ENCODE peak calls at places on chromosome 4, in five cellular contexts. O is fibroblast of mammary gland, D is coronary artery, W is fibroblast of the aortic adventitia, N is right lobe of liver. B is an unnamed sample.

GRCh38 chr4:41360214-41360910 is 103.6 kb downstream of the UCHL1 start:
- DNase-seq in O (peak), D (peak), W (peak), N (peak), B (peak)

GRCh38 chr4:130478406-130478805 is 1382.5 kb downstream of the C4orf33 start:
- DNase-seq in O (peak), D (no peak), W (peak), N (no peak), B (peak)

GRCh38 chr4:71195932-71196331 is 142.9 kb upstream of the SLC4A4 start:
- DNase-seq in O (peak), D (no peak), W (peak), N (no peak), B (peak)

GRCh38 chr4:142331646-142332045 is 514.5 kb downstream of the INPP4B start:
- DNase-seq in O (peak), D (no peak), W (peak), N (no peak), B (no peak)

GRCh38 chr4:78661923-78662521 is 110.5 kb downstream of the ANXA3 start:
- DNase-seq in O (peak), D (no peak), W (peak), N (no peak), B (peak)

GRCh38 chr4:155805016-155805415 is 46.2 kb downstream of the GUCY1B1 start:
- DNase-seq in O (peak), D (no peak), W (peak), N (no peak), B (peak)

GRCh38 chr4:56372774-56373173 is 14.5 kb downstream of the AASDH start:
- DNase-seq in O (peak), D (no peak), W (no peak), N (no peak), B (no peak)

GRCh38 chr4:34720563-34720962 is 1523.8 kb downstream of the ARAP2 start:
- DNase-seq in O (peak), D (no peak), W (peak), N (no peak), B (peak)

GRCh38 chr4:87243426-87244053 is 23.1 kb upstream of the KLHL8 start:
- DNase-seq in O (peak), D (no peak), W (no peak), N (no peak), B (no peak)

GRCh38 chr4:128635141-128635911 is 174.2 kb upstream of the JADE1 start:
- DNase-seq in O (peak), D (peak), W (peak), N (peak), B (peak)

GRCh38 chr4:75715105-75715799 is 9.1 kb upstream of the USO1 start:
- DNase-seq in O (peak), D (no peak), W (peak), N (no peak), B (peak)

GRCh38 chr4:76251448-76252270 is at the start of gene FAM47E:
- DNase-seq in O (peak), D (peak), W (no peak), N (peak), B (peak)

GRCh38 chr4:175405961-175406360 is 406.1 kb downstream of the GPM6A start:
- DNase-seq in O (no peak), D (no peak), W (no peak), N (no peak), B (no peak)

GRCh38 chr4:143397335-143397734 is 60.7 kb downstream of the GAB1 start:
- DNase-seq in O (peak), D (no peak), W (peak), N (no peak), B (no peak)

GRCh38 chr4:76753814-76754213 is 144.1 kb downstream of the SOWAHB start:
- DNase-seq in O (peak), D (no peak), W (peak), N (no peak), B (peak)

GRCh38 chr4:182010876-182011275 is 232.3 kb upstream of the TENM3 start:
- DNase-seq in O (peak), D (no peak), W (peak), N (no peak), B (peak)

GRCh38 chr4:56607926-56608325 is 73.2 kb downstream of the HOPX start:
- DNase-seq in O (no peak), D (no peak), W (no peak), N (no peak), B (no peak)

GRCh38 chr4:125750399-125750798 is 435.6 kb downstream of the FAT4 start:
- DNase-seq in O (peak), D (no peak), W (no peak), N (no peak), B (no peak)

GRCh38 chr4:87947381-87948160 is 27.9 kb upstream of the SPP1 start:
- DNase-seq in O (no peak), D (no peak), W (no peak), N (no peak), B (no peak)

GRCh38 chr4:15118281-15118680 is 116.0 kb downstream of the CPEB2 start:
- DNase-seq in O (no peak), D (no peak), W (no peak), N (no peak), B (no peak)

GRCh38 chr4:137601924-137602323 is 69.6 kb upstream of the PCDH18 start:
- DNase-seq in O (no peak), D (no peak), W (no peak), N (no peak), B (no peak)

GRCh38 chr4:139278956-139279722 is 886 bp downstream of the MGARP start:
- DNase-seq in O (peak), D (no peak), W (no peak), N (no peak), B (no peak)

GRCh38 chr4:126344472-126344871 is 1029.7 kb downstream of the FAT4 start:
- DNase-seq in O (no peak), D (no peak), W (no peak), N (no peak), B (no peak)

GRCh38 chr4:94561249-94562024 is 109.7 kb downstream of the PDLIM5 start:
- DNase-seq in O (peak), D (no peak), W (peak), N (no peak), B (peak)

GRCh38 chr4:188107931-188108843 is 1.2 kb downstream of the TRIML2 start:
- DNase-seq in O (peak), D (no peak), W (no peak), N (no peak), B (no peak)

GRCh38 chr4:110516106-110516922 is 40.4 kb downstream of the ENPEP start:
- DNase-seq in O (peak), D (no peak), W (peak), N (peak), B (peak)

GRCh38 chr4:12965334-12965733 is 518.8 kb downstream of the RAB28 start:
- DNase-seq in O (no peak), D (no peak), W (no peak), N (no peak), B (no peak)

GRCh38 chr4:16227462-16227868 is 1.2 kb upstream of the TAPT1 start:
- DNase-seq in O (peak), D (no peak), W (peak), N (peak), B (peak)

GRCh38 chr4:167541286-167541685 is 307.0 kb upstream of the SPOCK3 start:
- DNase-seq in O (no peak), D (no peak), W (peak), N (no peak), B (peak)

GRCh38 chr4:148065069-148065468 is 333.2 kb downstream of the ARHGAP10 start:
- DNase-seq in O (peak), D (no peak), W (peak), N (no peak), B (peak)

GRCh38 chr4:141543176-141543575 is 93.2 kb upstream of the IL15 start:
- DNase-seq in O (no peak), D (no peak), W (no peak), N (no peak), B (peak)

GRCh38 chr4:146299605-146300004 is 85.3 kb downstream of the REELD1 start:
- DNase-seq in O (no peak), D (no peak), W (no peak), N (no peak), B (no peak)

GRCh38 chr4:20359692-20360091 is 108.0 kb downstream of the SLIT2 start:
- DNase-seq in O (no peak), D (no peak), W (no peak), N (no peak), B (no peak)

GRCh38 chr4:124372916-124373315 is 339.6 kb downstream of the ANKRD50 start:
- DNase-seq in O (no peak), D (no peak), W (no peak), N (no peak), B (no peak)

GRCh38 chr4:112813790-112814189 is 176.8 kb downstream of the LARP7 start:
- DNase-seq in O (peak), D (no peak), W (peak), N (no peak), B (peak)

GRCh38 chr4:174215055-174215454 is 68.4 kb downstream of the FBXO8 start:
- DNase-seq in O (no peak), D (no peak), W (no peak), N (no peak), B (no peak)

GRCh38 chr4:105807496-105807895 is 87.8 kb upstream of the NPNT start:
- DNase-seq in O (peak), D (no peak), W (peak), N (no peak), B (peak)

GRCh38 chr4:105808459-105809041 is 86.7 kb upstream of the NPNT start:
- DNase-seq in O (peak), D (peak), W (peak), N (no peak), B (peak)

GRCh38 chr4:105805501-105806120 is 89.7 kb upstream of the NPNT start:
- DNase-seq in O (no peak), D (no peak), W (peak), N (no peak), B (no peak)

GRCh38 chr4:105808030-105808429 is 87.2 kb upstream of the NPNT start:
- DNase-seq in O (no peak), D (no peak), W (no peak), N (no peak), B (no peak)
- H3K4me3 ChIP-seq in O (no peak), D (peak), W (no peak), N (no peak), B (no peak)

DNA sequence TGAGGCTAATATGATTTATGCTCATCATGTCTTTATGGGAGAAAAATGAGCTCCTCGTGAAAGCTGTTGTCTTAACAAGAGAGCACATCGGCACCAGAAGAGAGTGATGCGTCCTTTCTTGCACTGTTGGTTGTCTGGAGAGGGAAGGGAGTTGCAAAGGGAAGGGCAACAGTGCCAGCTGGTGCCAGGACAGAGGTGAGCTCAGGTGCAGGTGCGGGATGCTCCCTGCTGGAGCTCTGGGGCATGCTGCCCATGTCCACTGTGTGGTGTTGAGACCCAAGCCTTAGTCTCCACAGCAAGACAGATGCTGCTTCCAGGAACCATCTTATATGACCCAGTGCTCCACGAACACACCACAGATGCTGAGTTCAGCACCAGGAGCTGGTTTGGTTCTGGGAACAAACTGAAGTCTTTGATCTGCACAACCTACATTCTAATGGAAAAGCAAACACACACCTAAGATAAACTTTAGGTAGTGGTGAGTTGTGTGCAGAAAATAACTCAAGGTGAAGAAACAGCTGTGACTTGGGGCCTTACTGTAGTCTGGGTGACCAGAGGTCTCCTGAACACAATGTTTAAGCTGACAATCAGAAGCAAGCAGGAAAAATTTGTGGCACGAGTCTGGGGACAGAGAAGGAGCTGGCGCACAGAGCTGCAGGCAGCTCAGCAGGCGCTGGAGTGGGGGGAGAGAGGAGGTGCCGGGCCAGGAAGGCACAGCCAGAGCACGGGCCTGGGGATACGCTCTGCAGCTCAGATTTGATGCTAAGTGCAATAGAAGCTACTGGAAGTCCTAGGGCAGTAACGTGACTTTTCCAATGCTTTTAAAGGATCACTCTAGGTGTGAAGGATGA is 73.2 kb downstream of the HAUS3 start:
- DNase-seq in O (no peak), D (no peak), W (no peak), N (no peak), B (no peak)
- TF ChIP-seq CTCF in O (no peak), D (no peak), W (no peak), N (peak), B (no peak)

GRCh38 chr4:172256820-172257219 is 443.6 kb downstream of the GALNTL6 start:
- DNase-seq in O (no peak), D (no peak), W (no peak), N (no peak), B (no peak)
- H3K4me3 ChIP-seq in O (no peak), D (no peak), W (no peak), N (no peak), B (no peak)

DNA sequence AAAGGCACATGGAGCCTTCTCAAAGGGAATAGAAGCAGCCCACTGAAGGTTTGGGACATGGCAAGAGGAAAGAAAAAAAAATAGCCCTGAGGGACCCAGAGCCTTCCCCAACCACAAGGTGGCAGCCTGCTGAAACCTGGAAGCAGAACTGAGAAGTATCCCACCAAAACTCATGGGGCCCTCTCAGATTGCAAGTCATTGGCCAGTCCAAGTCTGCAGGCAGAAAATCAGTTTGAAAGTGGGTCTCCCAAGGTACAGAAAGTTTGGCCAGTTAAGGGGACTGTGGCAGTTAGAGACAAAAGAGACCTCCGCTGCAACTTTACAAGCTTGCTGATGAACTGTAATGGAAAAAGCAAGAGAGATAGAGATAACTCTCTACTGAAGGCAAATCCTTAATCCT is 155.8 kb downstream of the ANTXR2 start:
- DNase-seq in O (peak), D (no peak), W (peak), N (no peak), B (peak)
- TF ChIP-seq CTCF in O (peak), D (peak), W (peak), N (peak), B (peak)

GRCh38 chr4:150237110-150237852 is 159.0 kb downstream of the DCLK2 start:
- DNase-seq in O (peak), D (no peak), W (peak), N (no peak), B (peak)
- H3K4me3 ChIP-seq in O (no peak), D (no peak), W (no peak), N (no peak), B (no peak)

GRCh38 chr4:119628281-119629141 is at the start of gene PDE5A:
- DNase-seq in O (peak), D (peak), W (peak), N (peak), B (peak)
- TF ChIP-seq CTCF in O (peak), D (peak), W (peak), N (peak), B (peak)

DNA sequence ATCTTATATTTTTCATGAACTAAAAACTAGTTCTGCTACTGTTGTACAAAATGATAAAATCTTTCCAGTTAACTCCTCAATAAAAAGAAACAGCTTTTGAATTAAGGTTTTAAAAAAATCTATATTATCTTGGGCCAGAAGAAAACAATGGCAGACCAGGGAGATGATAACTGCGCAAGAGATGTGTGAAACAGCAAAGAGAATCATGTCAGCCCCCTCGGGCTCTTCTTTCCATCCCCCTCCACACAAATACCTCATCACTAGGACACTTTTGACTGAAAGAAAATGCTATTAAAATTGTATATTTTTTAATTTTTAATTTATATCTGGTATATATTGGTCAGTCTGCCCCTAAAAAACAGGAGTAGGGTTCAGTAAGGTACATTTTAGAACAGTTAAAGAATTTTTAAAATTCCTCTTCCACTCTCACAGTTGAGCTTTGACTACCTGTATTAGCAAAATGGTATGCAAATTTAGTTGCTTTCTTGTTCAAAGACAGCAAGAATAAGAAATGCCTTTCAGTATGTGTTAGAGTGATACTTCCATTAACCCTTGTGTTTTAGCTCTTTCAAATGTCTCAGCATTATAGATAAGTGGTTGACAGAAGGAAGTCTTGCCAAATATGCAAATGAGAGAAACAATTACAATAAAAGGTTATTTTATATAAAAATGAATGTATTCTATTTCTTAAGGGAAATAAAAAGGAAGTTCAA is 36.4 kb upstream of the LCORL start:
- DNase-seq in O (no peak), D (no peak), W (no peak), N (no peak), B (no peak)
- H3K4me3 ChIP-seq in O (no peak), D (no peak), W (no peak), N (no peak), B (no peak)

GRCh38 chr4:153647975-153648374 is 36.1 kb upstream of the TLR2 start:
- DNase-seq in O (no peak), D (no peak), W (no peak), N (no peak), B (no peak)

GRCh38 chr4:153645183-153645582 is 38.9 kb upstream of the TLR2 start:
- DNase-seq in O (peak), D (no peak), W (no peak), N (no peak), B (no peak)

GRCh38 chr4:153651041-153651960 is 32.8 kb upstream of the TLR2 start:
- DNase-seq in O (peak), D (no peak), W (no peak), N (peak), B (peak)

GRCh38 chr4:153651961-153652784 is 31.9 kb upstream of the TLR2 start:
- DNase-seq in O (peak), D (no peak), W (no peak), N (no peak), B (no peak)

GRCh38 chr4:153649572-153649991 is 34.5 kb upstream of the TLR2 start:
- DNase-seq in O (peak), D (no peak), W (no peak), N (no peak), B (no peak)
- TF ChIP-seq CTCF in O (peak), D (no peak), W (no peak), N (peak), B (peak)

DNA sequence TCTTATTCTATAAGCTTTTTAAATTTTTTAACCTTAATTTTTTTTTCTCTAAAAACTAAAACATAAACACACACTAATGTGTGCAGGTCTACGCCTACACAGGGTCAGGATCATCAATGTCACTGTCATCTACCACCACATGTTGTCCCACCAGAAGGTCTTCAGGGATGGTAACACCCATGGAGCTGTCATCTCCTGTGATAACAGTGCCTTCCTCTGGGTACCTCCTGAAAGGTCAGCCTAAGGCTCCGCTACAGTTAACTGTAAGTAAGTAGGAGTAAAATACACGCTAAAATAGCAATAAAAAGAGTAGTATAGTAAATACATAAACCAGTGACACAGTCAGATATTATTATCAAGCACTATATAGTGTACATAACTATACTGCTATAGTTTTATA is 45.9 kb upstream of the GPRIN3 start:
- DNase-seq in O (no peak), D (no peak), W (no peak), N (no peak), B (no peak)
- H3K4me3 ChIP-seq in O (no peak), D (no peak), W (no peak), N (no peak), B (no peak)

DNA sequence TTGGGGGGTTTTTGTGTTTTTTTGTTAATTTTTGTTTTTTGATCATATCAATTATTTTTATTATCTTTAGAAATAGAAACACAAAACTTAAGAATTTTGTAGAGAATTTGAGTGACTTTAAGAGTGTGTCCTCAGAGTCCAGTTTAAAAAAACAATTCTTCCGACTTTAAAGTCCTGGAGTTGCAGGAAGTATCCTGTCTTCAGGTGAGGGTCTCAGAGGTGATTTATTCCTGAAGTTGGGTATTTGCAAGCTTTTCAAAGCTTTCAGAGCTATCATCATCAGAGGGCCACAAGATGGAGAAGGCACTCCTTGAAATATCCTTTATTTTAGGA is 23.0 kb downstream of the TLR10 start:
- DNase-seq in O (no peak), D (no peak), W (no peak), N (no peak), B (no peak)
- TF ChIP-seq CTCF in O (no peak), D (no peak), W (no peak), N (no peak), B (no peak)

B was measured in cardiac fibroblast.